ENCODE peak calls at places on chromosome 12, in seven cellular contexts. One of them, this sample, is unnamed.

GRCh38 chr12:80713419-80713818 is 3.3 kb upstream of the MYF5 start:
- DNase-seq in foreskin keratinocyte: no peak
- DNase-seq in endothelial cell of umbilical vein: no peak
- DNase-seq in Peyer's patch: no peak
- DNase-seq in PC-9: no peak
- DNase-seq in lung: no peak
- DNase-seq in PC-3: no peak
- DNase-seq in this sample: no peak

GRCh38 chr12:132030367-132031038 is 80.8 kb downstream of the EP400 start:
- DNase-seq in foreskin keratinocyte: no peak
- DNase-seq in endothelial cell of umbilical vein: peak; percentile 86
- DNase-seq in Peyer's patch: no peak
- DNase-seq in PC-9: no peak
- DNase-seq in lung: no peak
- DNase-seq in PC-3: peak; percentile 84
- DNase-seq in this sample: peak; percentile 8

GRCh38 chr12:104571328-104571727 is 114.6 kb downstream of the CHST11 start:
- DNase-seq in foreskin keratinocyte: no peak
- DNase-seq in endothelial cell of umbilical vein: no peak
- DNase-seq in Peyer's patch: peak; percentile 74
- DNase-seq in PC-9: no peak
- DNase-seq in lung: no peak
- DNase-seq in PC-3: no peak
- DNase-seq in this sample: no peak

GRCh38 chr12:24854017-24854416 is 94.9 kb downstream of the BCAT1 start:
- DNase-seq in foreskin keratinocyte: no peak
- DNase-seq in endothelial cell of umbilical vein: no peak
- DNase-seq in Peyer's patch: no peak
- DNase-seq in PC-9: no peak
- DNase-seq in lung: no peak
- DNase-seq in PC-3: no peak
- DNase-seq in this sample: no peak

GRCh38 chr12:2244013-2244861 is 191.4 kb downstream of the CACNA1C start:
- DNase-seq in foreskin keratinocyte: no peak
- DNase-seq in endothelial cell of umbilical vein: no peak
- DNase-seq in Peyer's patch: no peak
- DNase-seq in PC-9: no peak
- DNase-seq in lung: no peak
- DNase-seq in PC-3: peak; percentile 24
- DNase-seq in this sample: no peak

GRCh38 chr12:126069549-126070165 is 1004.4 kb downstream of the AACS start:
- DNase-seq in foreskin keratinocyte: peak; percentile 7
- DNase-seq in endothelial cell of umbilical vein: peak; percentile 2
- DNase-seq in Peyer's patch: peak; percentile 67
- DNase-seq in PC-9: peak; percentile 60
- DNase-seq in lung: peak; percentile 44
- DNase-seq in PC-3: peak; percentile 84
- DNase-seq in this sample: no peak

GRCh38 chr12:102833687-102834435 is 83.2 kb downstream of the PAH start:
- DNase-seq in foreskin keratinocyte: no peak
- DNase-seq in endothelial cell of umbilical vein: no peak
- DNase-seq in Peyer's patch: no peak
- DNase-seq in PC-9: no peak
- DNase-seq in lung: no peak
- DNase-seq in PC-3: peak; percentile 17
- DNase-seq in this sample: no peak

GRCh38 chr12:46553266-46553665 is 180.7 kb upstream of the SLC38A2 start:
- DNase-seq in foreskin keratinocyte: peak; percentile 81
- DNase-seq in endothelial cell of umbilical vein: peak; percentile 19
- DNase-seq in Peyer's patch: no peak
- DNase-seq in PC-9: peak; percentile 26
- DNase-seq in lung: no peak
- DNase-seq in PC-3: peak; percentile 86
- DNase-seq in this sample: peak; percentile 69

GRCh38 chr12:44502681-44503080 is 373.4 kb downstream of the NELL2 start:
- DNase-seq in foreskin keratinocyte: no peak
- DNase-seq in endothelial cell of umbilical vein: no peak
- DNase-seq in Peyer's patch: no peak
- DNase-seq in PC-9: no peak
- DNase-seq in lung: no peak
- DNase-seq in PC-3: no peak
- DNase-seq in this sample: no peak

GRCh38 chr12:96343347-96343954 is 56.8 kb downstream of the CDK17 start:
- DNase-seq in foreskin keratinocyte: no peak
- DNase-seq in endothelial cell of umbilical vein: no peak
- DNase-seq in Peyer's patch: no peak
- DNase-seq in PC-9: no peak
- DNase-seq in lung: no peak
- DNase-seq in PC-3: no peak
- DNase-seq in this sample: no peak

GRCh38 chr12:96350982-96351381 is 49.3 kb downstream of the CDK17 start:
- DNase-seq in foreskin keratinocyte: no peak
- DNase-seq in endothelial cell of umbilical vein: no peak
- DNase-seq in Peyer's patch: no peak
- DNase-seq in PC-9: no peak
- DNase-seq in lung: no peak
- DNase-seq in PC-3: no peak
- DNase-seq in this sample: no peak

GRCh38 chr12:96352161-96352835 is 47.9 kb downstream of the CDK17 start:
- DNase-seq in foreskin keratinocyte: no peak
- DNase-seq in endothelial cell of umbilical vein: no peak
- DNase-seq in Peyer's patch: no peak
- DNase-seq in PC-9: no peak
- DNase-seq in lung: no peak
- DNase-seq in PC-3: no peak
- DNase-seq in this sample: no peak

GRCh38 chr12:96344124-96344695 is 56.0 kb downstream of the CDK17 start:
- DNase-seq in foreskin keratinocyte: no peak
- DNase-seq in endothelial cell of umbilical vein: no peak
- DNase-seq in Peyer's patch: no peak
- DNase-seq in PC-9: no peak
- DNase-seq in lung: no peak
- DNase-seq in PC-3: no peak
- DNase-seq in this sample: no peak

DNA sequence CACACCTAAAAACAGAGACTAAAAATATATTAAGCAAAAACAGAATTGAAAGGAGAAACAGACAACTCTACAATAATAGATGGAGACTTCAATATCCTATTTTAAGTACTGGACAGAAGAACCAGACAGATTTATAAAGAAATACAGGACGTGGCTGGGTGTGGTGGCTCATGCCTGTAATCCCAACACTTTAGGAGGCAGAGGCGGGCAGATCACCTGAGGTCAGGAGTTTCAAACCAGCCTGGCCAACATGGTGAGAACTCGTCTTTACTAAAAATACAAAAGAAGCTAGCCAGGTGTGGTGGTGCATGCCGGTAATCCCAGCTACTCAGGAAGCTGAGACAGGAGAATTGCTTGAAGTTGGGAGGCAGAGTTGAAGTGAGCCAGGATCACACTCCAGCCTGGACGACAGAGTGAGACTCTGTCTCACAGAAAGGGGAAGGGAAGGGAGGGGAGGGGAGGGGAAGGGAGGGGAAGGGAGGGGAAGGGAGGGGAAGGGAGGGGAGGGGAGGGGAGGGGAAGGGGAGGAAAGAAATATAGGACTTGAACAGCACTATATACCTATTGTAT is 53.0 kb downstream of the CDK17 start:
- DNase-seq in foreskin keratinocyte: no peak
- DNase-seq in endothelial cell of umbilical vein: no peak
- DNase-seq in Peyer's patch: no peak
- DNase-seq in PC-9: no peak
- DNase-seq in lung: no peak
- DNase-seq in PC-3: no peak
- DNase-seq in this sample: no peak
- H3K27ac ChIP-seq in foreskin keratinocyte: no peak overlapping the region
- H3K27ac ChIP-seq in endothelial cell of umbilical vein: no peak overlapping the region
- H3K27ac ChIP-seq in Peyer's patch: peak overlapping the region; percentile 27
- H3K27ac ChIP-seq in PC-9: no peak overlapping the region
- H3K27ac ChIP-seq in lung: no peak overlapping the region
- H3K27ac ChIP-seq in PC-3: no peak overlapping the region
- H3K27ac ChIP-seq in this sample: no peak overlapping the region

GRCh38 chr12:26953447-26953846 is 15.2 kb downstream of the FGFR1OP2 start:
- DNase-seq in foreskin keratinocyte: no peak
- DNase-seq in endothelial cell of umbilical vein: no peak
- DNase-seq in Peyer's patch: no peak
- DNase-seq in PC-9: no peak
- DNase-seq in lung: no peak
- DNase-seq in PC-3: no peak
- DNase-seq in this sample: no peak

GRCh38 chr12:26948309-26948708 is 10.0 kb downstream of the FGFR1OP2 start:
- DNase-seq in foreskin keratinocyte: no peak
- DNase-seq in endothelial cell of umbilical vein: no peak
- DNase-seq in Peyer's patch: no peak
- DNase-seq in PC-9: no peak
- DNase-seq in lung: no peak
- DNase-seq in PC-3: no peak
- DNase-seq in this sample: no peak

GRCh38 chr12:26954027-26954426 is 15.8 kb downstream of the FGFR1OP2 start:
- DNase-seq in foreskin keratinocyte: no peak
- DNase-seq in endothelial cell of umbilical vein: no peak
- DNase-seq in Peyer's patch: no peak
- DNase-seq in PC-9: no peak
- DNase-seq in lung: no peak
- DNase-seq in PC-3: no peak
- DNase-seq in this sample: no peak
- H3K27ac ChIP-seq in foreskin keratinocyte: no peak overlapping the region
- H3K27ac ChIP-seq in endothelial cell of umbilical vein: no peak overlapping the region
- H3K27ac ChIP-seq in Peyer's patch: no peak overlapping the region
- H3K27ac ChIP-seq in PC-9: no peak overlapping the region
- H3K27ac ChIP-seq in lung: no peak overlapping the region
- H3K27ac ChIP-seq in PC-3: no peak overlapping the region
- H3K27ac ChIP-seq in this sample: no peak overlapping the region

GRCh38 chr12:116562090-116562489 is 2.9 kb downstream of the MAP1LC3B2 start:
- DNase-seq in foreskin keratinocyte: no peak
- DNase-seq in endothelial cell of umbilical vein: no peak
- DNase-seq in Peyer's patch: no peak
- DNase-seq in PC-9: no peak
- DNase-seq in lung: no peak
- DNase-seq in PC-3: no peak
- DNase-seq in this sample: no peak
- H3K27ac ChIP-seq in foreskin keratinocyte: no peak overlapping the region
- H3K27ac ChIP-seq in endothelial cell of umbilical vein: no peak overlapping the region
- H3K27ac ChIP-seq in Peyer's patch: no peak overlapping the region
- H3K27ac ChIP-seq in PC-9: no peak overlapping the region
- H3K27ac ChIP-seq in lung: no peak overlapping the region
- H3K27ac ChIP-seq in PC-3: no peak overlapping the region
- H3K27ac ChIP-seq in this sample: no peak overlapping the region

DNA sequence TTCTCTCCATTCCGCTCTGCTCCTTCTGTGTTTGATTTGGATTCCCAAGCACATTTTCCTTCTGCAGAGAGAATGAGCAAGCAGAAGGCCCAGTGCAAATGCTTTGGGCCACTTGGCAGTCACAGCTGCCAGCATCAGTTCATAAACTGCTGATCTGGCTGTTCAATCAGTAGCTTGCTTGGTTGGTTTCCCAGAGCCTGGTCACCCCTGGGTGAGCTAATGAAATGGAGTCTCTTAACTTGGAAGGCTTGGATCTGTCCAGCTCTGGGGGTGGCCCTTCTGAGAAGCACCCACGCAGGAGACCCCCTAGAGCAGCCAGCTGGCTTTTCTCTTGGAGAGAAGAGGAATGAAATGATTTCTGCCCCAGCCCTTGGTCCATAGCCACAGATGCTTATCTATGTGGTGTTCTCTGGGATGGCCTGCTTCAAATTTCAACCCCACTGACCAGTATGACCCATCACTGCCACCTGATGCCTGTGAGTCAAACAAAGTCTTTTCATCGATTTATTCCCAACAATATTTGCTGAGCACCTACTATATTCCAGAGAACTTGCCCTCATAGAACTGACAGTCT is 30.3 kb downstream of the FAIM2 start:
- DNase-seq in foreskin keratinocyte: no peak
- DNase-seq in endothelial cell of umbilical vein: no peak
- DNase-seq in Peyer's patch: peak; percentile 18
- DNase-seq in PC-9: no peak
- DNase-seq in lung: peak; percentile 48
- DNase-seq in PC-3: peak; percentile 13
- DNase-seq in this sample: no peak
- H3K27ac ChIP-seq in foreskin keratinocyte: no peak overlapping the region
- H3K27ac ChIP-seq in endothelial cell of umbilical vein: no peak overlapping the region
- H3K27ac ChIP-seq in Peyer's patch: no peak overlapping the region
- H3K27ac ChIP-seq in PC-9: no peak overlapping the region
- H3K27ac ChIP-seq in lung: no peak overlapping the region
- H3K27ac ChIP-seq in PC-3: no peak overlapping the region
- H3K27ac ChIP-seq in this sample: no peak overlapping the region

GRCh38 chr12:31591308-31591901 is 469 bp upstream of the DENND5B start:
- DNase-seq in foreskin keratinocyte: no peak
- DNase-seq in endothelial cell of umbilical vein: peak; percentile 58
- DNase-seq in Peyer's patch: peak; percentile 79
- DNase-seq in PC-9: no peak
- DNase-seq in lung: no peak
- DNase-seq in PC-3: peak; percentile 3
- DNase-seq in this sample: no peak

GRCh38 chr12:31589582-31589895 is 1.4 kb downstream of the DENND5B start:
- DNase-seq in foreskin keratinocyte: no peak
- DNase-seq in endothelial cell of umbilical vein: peak; percentile 83
- DNase-seq in Peyer's patch: no peak
- DNase-seq in PC-9: peak; percentile 63
- DNase-seq in lung: no peak
- DNase-seq in PC-3: no peak
- DNase-seq in this sample: no peak

GRCh38 chr12:31589896-31590729 is 823 bp downstream of the DENND5B start:
- DNase-seq in foreskin keratinocyte: no peak
- DNase-seq in endothelial cell of umbilical vein: peak; percentile 67
- DNase-seq in Peyer's patch: peak; percentile 87
- DNase-seq in PC-9: peak; percentile 64
- DNase-seq in lung: peak; percentile 55
- DNase-seq in PC-3: peak; percentile 49
- DNase-seq in this sample: no peak

GRCh38 chr12:31588976-31589375 is 2.0 kb downstream of the DENND5B start:
- DNase-seq in foreskin keratinocyte: no peak
- DNase-seq in endothelial cell of umbilical vein: peak; percentile 63
- DNase-seq in Peyer's patch: no peak
- DNase-seq in PC-9: no peak
- DNase-seq in lung: no peak
- DNase-seq in PC-3: peak; percentile 8
- DNase-seq in this sample: no peak

GRCh38 chr12:31590730-31591307 is at the start of gene DENND5B:
- DNase-seq in foreskin keratinocyte: no peak
- DNase-seq in endothelial cell of umbilical vein: peak; percentile 68
- DNase-seq in Peyer's patch: peak; percentile 89
- DNase-seq in PC-9: peak; percentile 72
- DNase-seq in lung: peak; percentile 55
- DNase-seq in PC-3: peak; percentile 42
- DNase-seq in this sample: no peak
- H3K27ac ChIP-seq in foreskin keratinocyte: peak within 1 kb of the TSS; percentile 54
- H3K27ac ChIP-seq in endothelial cell of umbilical vein: peak within 1 kb of the TSS; percentile 90
- H3K27ac ChIP-seq in Peyer's patch: peak within 1 kb of the TSS; percentile 96
- H3K27ac ChIP-seq in PC-9: no peak within 1 kb of the TSS
- H3K27ac ChIP-seq in lung: peak within 1 kb of the TSS; percentile 100
- H3K27ac ChIP-seq in PC-3: peak within 1 kb of the TSS; percentile 64
- H3K27ac ChIP-seq in this sample: peak within 1 kb of the TSS; percentile 33

DNA sequence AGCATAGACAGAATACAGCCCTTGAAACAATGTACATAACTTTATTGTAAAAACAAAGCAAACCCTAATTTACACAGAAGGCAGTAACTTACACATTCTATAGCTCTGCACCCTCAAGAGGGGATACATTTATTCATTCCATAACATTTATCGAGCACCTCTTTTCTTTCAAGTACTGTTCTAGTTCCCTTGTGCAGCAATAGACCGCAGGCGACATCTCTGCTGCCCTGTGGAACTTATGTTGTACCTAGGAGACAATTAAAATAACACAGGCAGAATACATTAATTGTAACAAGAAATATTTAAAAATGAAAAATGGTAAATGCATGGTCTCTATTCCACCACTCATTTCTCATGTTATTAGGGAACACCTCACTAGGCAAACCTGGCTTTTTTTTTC is 1.4 kb upstream of the ARHGDIB start:
- DNase-seq in foreskin keratinocyte: no peak
- DNase-seq in endothelial cell of umbilical vein: no peak
- DNase-seq in Peyer's patch: no peak
- DNase-seq in PC-9: no peak
- DNase-seq in lung: no peak
- DNase-seq in PC-3: no peak
- DNase-seq in this sample: no peak
- H3K27ac ChIP-seq in foreskin keratinocyte: no peak overlapping the region
- H3K27ac ChIP-seq in endothelial cell of umbilical vein: no peak overlapping the region
- H3K27ac ChIP-seq in Peyer's patch: peak overlapping the region; percentile 90
- H3K27ac ChIP-seq in PC-9: peak overlapping the region; percentile 83
- H3K27ac ChIP-seq in lung: no peak overlapping the region
- H3K27ac ChIP-seq in PC-3: no peak overlapping the region
- H3K27ac ChIP-seq in this sample: no peak overlapping the region